ENCODE peak calls at places on chromosomes 12 and 14, in ten cellular contexts. Q, J, L, U, M, A, N, D, W and T are unnamed samples.
A peak's percentile ranks its signal among the peaks of the same experiment; 100 is the strongest.

GRCh38 chr14:44396226-44396625 is 110.9 kb downstream of the FSCB start:
- DNase-seq in Q (no peak), J (no peak), L (no peak), U (no peak), M (no peak), A (no peak), N (no peak), D (no peak), W (no peak), T (no peak)

GRCh38 chr14:35855886-35856481 is 29.8 kb downstream of the BRMS1L start:
- DNase-seq in Q (no peak), J (no peak), L (no peak), U (no peak), M (no peak), A (no peak), N (no peak), D (no peak), W (no peak), T (peak; percentile 78)

GRCh38 chr14:23076785-23077408 is 18.0 kb downstream of the ACIN1 start:
- DNase-seq in Q (no peak), J (no peak), L (no peak), U (no peak), M (no peak), A (peak; percentile 59), N (no peak), D (peak; percentile 57), W (no peak), T (peak; percentile 65)

GRCh38 chr12:94678849-94679248 is 28.5 kb upstream of the TMCC3 start:
- DNase-seq in Q (no peak), J (no peak), L (no peak), U (no peak), M (no peak), A (no peak), N (peak; percentile 13), D (no peak), W (no peak), T (no peak)

GRCh38 chr12:64675795-64676194 is 65.5 kb downstream of the RASSF3 start:
- DNase-seq in Q (no peak), J (no peak), L (no peak), U (peak; percentile 66), M (no peak), A (peak; percentile 55), N (peak; percentile 55), D (no peak), W (no peak), T (no peak)

GRCh38 chr14:59358105-59358504 is 107.1 kb downstream of the GPR135 start:
- DNase-seq in Q (no peak), J (peak; percentile 38), L (peak; percentile 61), U (peak; percentile 76), M (no peak), A (peak; percentile 80), N (no peak), D (peak; percentile 18), W (peak; percentile 56), T (no peak)

GRCh38 chr12:42611571-42612257 is 22.2 kb upstream of the PRICKLE1 start:
- DNase-seq in Q (no peak), J (no peak), L (no peak), U (no peak), M (no peak), A (peak; percentile 15), N (no peak), D (no peak), W (no peak), T (no peak)

GRCh38 chr14:51094282-51094821 is 553 bp downstream of the TRIM9 start:
- DNase-seq in Q (no peak), J (peak; percentile 19), L (no peak), U (no peak), M (peak; percentile 26), A (peak; percentile 30), N (no peak), D (peak; percentile 11), W (peak; percentile 27), T (no peak)

GRCh38 chr14:21244546-21244945 is 24.7 kb downstream of the HNRNPC start:
- DNase-seq in Q (no peak), J (no peak), L (no peak), U (no peak), M (no peak), A (peak; percentile 33), N (no peak), D (no peak), W (no peak), T (no peak)

GRCh38 chr12:25202139-25202538 is 7.1 kb downstream of the ETFRF1 start:
- DNase-seq in Q (no peak), J (no peak), L (no peak), U (no peak), M (no peak), A (no peak), N (no peak), D (no peak), W (no peak), T (no peak)

GRCh38 chr12:89140580-89141236 is 211.6 kb downstream of the DUSP6 start:
- DNase-seq in Q (no peak), J (peak; percentile 55), L (no peak), U (peak; percentile 78), M (no peak), A (peak; percentile 70), N (no peak), D (no peak), W (no peak), T (no peak)

GRCh38 chr12:98736352-98737326 is 91.5 kb downstream of the APAF1 start:
- DNase-seq in Q (no peak), J (no peak), L (no peak), U (no peak), M (no peak), A (no peak), N (no peak), D (peak; percentile 52), W (peak; percentile 51), T (no peak)

GRCh38 chr12:120940799-120941198 is 36.6 kb upstream of the SPPL3 start:
- DNase-seq in Q (no peak), J (no peak), L (no peak), U (no peak), M (no peak), A (peak; percentile 40), N (no peak), D (no peak), W (no peak), T (no peak)

GRCh38 chr12:113271853-113272561 is 50.7 kb downstream of the TPCN1 start:
- DNase-seq in Q (peak; percentile 64), J (peak; percentile 88), L (peak; percentile 52), U (peak; percentile 79), M (no peak), A (peak; percentile 91), N (peak; percentile 55), D (peak; percentile 69), W (peak; percentile 79), T (peak; percentile 29)

GRCh38 chr12:53388932-53389331 is 9.0 kb downstream of the SP1 start:
- DNase-seq in Q (no peak), J (no peak), L (no peak), U (no peak), M (no peak), A (no peak), N (no peak), D (no peak), W (no peak), T (no peak)
- H3K4me3 ChIP-seq in Q (no peak overlapping the region), J (peak overlapping the region; percentile 72), L (no peak overlapping the region), U (no peak overlapping the region), M (no peak overlapping the region), A (peak overlapping the region; percentile 50), N (peak overlapping the region; percentile 24), D (no peak overlapping the region), W (no peak overlapping the region), T (no peak overlapping the region)

DNA sequence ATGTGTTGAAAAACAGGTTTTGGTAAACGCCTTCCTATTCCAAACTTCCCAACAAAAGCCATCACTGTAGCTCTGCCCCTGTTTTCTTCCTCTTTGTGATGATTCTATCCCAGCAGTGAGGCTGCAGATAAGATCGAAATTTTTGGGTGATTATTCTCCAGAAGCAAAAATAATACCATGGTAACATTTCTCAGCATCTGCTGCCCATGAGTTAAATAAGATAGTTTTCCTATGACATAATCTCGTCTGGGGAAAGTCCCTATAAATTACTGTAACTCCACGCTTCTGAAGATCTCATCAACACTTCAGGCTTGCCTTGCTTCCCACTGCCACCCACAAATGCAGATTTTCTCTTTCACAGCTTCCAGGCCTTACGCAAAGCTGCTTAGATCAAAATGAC is 24.5 kb upstream of the PTPRB start:
- DNase-seq in Q (no peak), J (no peak), L (no peak), U (no peak), M (no peak), A (peak; percentile 93), N (no peak), D (no peak), W (no peak), T (peak; percentile 59)
- H3K4me1 ChIP-seq in Q (no peaks in the 10 kb centered on the region), J (no peaks in the 10 kb centered on the region), L (peaks cover 2% of the 10 kb centered on the region), U (peaks cover 19% of the 10 kb centered on the region), M (peaks cover 9% of the 10 kb centered on the region), A (peaks cover 29% of the 10 kb centered on the region), N (no peaks in the 10 kb centered on the region), D (no peaks in the 10 kb centered on the region), W (no peaks in the 10 kb centered on the region), T (peaks cover 45% of the 10 kb centered on the region)

GRCh38 chr12:131917139-131917710 is 11.9 kb upstream of the PUS1 start:
- DNase-seq in Q (no peak), J (peak; percentile 14), L (no peak), U (no peak), M (no peak), A (no peak), N (no peak), D (peak; percentile 60), W (no peak), T (no peak)

GRCh38 chr12:131916306-131917138 is 12.6 kb upstream of the PUS1 start:
- DNase-seq in Q (no peak), J (peak; percentile 10), L (no peak), U (no peak), M (no peak), A (no peak), N (no peak), D (no peak), W (no peak), T (no peak)

GRCh38 chr12:131915000-131915689 is 13.9 kb upstream of the PUS1 start:
- DNase-seq in Q (no peak), J (no peak), L (no peak), U (no peak), M (no peak), A (no peak), N (no peak), D (no peak), W (no peak), T (no peak)

GRCh38 chr12:131914179-131914702 is 14.8 kb upstream of the PUS1 start:
- DNase-seq in Q (no peak), J (no peak), L (no peak), U (no peak), M (no peak), A (no peak), N (no peak), D (no peak), W (no peak), T (no peak)

GRCh38 chr12:131915774-131916173 is 13.3 kb upstream of the PUS1 start:
- DNase-seq in Q (no peak), J (no peak), L (no peak), U (no peak), M (no peak), A (no peak), N (no peak), D (no peak), W (no peak), T (no peak)
- H3K36me3 ChIP-seq in Q (no peaks in the 10 kb centered on the region), J (no peaks in the 10 kb centered on the region), L (peaks cover 79% of the 10 kb centered on the region), U (peaks cover 41% of the 10 kb centered on the region), M (peaks cover 52% of the 10 kb centered on the region), A (peaks cover 6% of the 10 kb centered on the region), N (peaks cover 37% of the 10 kb centered on the region), D (no peaks in the 10 kb centered on the region), W (no peaks in the 10 kb centered on the region), T (peaks cover 10% of the 10 kb centered on the region)

DNA sequence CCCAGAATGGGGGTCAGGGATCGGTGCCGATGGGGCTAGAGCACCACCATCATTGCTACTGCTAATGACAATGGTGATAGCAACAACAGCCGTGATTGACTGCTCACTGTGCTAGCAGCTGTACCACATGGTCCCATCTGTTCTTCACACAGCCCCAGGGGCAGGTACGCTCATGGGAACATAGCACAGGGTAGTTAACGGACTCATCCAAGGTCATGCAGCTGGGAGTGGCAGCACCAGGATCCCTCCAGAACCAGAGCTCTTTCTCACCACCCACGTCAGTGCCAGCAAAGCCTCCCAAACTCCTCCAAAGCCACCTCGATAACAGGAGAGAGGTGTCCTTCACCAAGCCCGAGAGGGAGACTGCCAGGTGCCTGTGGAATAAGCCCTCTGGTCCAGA is 11.2 kb upstream of the DYNC1H1 start:
- DNase-seq in Q (no peak), J (no peak), L (no peak), U (no peak), M (no peak), A (no peak), N (no peak), D (no peak), W (no peak), T (peak; percentile 32)
- H3K4me3 ChIP-seq in Q (no peak overlapping the region), J (no peak overlapping the region), L (no peak overlapping the region), U (no peak overlapping the region), M (no peak overlapping the region), A (no peak overlapping the region), N (no peak overlapping the region), D (no peak overlapping the region), W (no peak overlapping the region), T (no peak overlapping the region)